ENCODE peak calls at places on chromosomes 12 and 14, in seven cellular contexts. X is DMS153; Y is stimulated activated CD8-positive, alpha-beta memory T cell treated with anti-CD3 and anti-CD28 coated beads, Interleukin-4, amount 100 ng/mL, for 4 hours; B is activated B cell treated with CpG ODN at 0.5 μM for 24 hours; J is HFFc6; S is cardiac fibroblast; H is MM.1S. Q is an unnamed sample.

GRCh38 chr14:89337161-89337560 is 79.9 kb downstream of the FOXN3 start:
- DNase-seq in Y (no peak), S (no peak), X (no peak), H (no peak), B (no peak), J (no peak), Q (no peak)

GRCh38 chr14:76329150-76329881 is 46.6 kb upstream of the ESRRB start:
- DNase-seq in S (no peak), Y (no peak), X (no peak), H (no peak), B (no peak), J (no peak), Q (no peak)

GRCh38 chr14:99388286-99388685 is 92.4 kb downstream of the SETD3 start:
- DNase-seq in S (no peak), B (no peak), J (no peak), X (no peak), H (no peak), Y (no peak), Q (no peak)

GRCh38 chr12:18576104-18576622 is 161.6 kb downstream of the PLCZ1 start:
- DNase-seq in H (no peak), J (peak; percentile 25), S (no peak), B (no peak), Y (no peak), X (no peak), Q (no peak)

GRCh38 chr12:32399373-32400113 is at the start of gene FGD4:
- DNase-seq in H (peak; percentile 90), Y (no peak), X (peak; percentile 82), B (peak; percentile 63), J (peak; percentile 53), S (peak; percentile 91), Q (peak; percentile 69)

GRCh38 chr14:61925732-61926445 is 163.7 kb downstream of the SNAPC1 start:
- DNase-seq in B (no peak), S (no peak), Y (no peak), H (no peak), J (peak; percentile 25), X (no peak), Q (no peak)

GRCh38 chr12:11891350-11892064 is 179.2 kb upstream of the BCL2L14 start:
- DNase-seq in B (no peak), X (no peak), J (no peak), Y (no peak), S (peak; percentile 34), H (no peak), Q (peak; percentile 71)

GRCh38 chr12:99810718-99811593 is 163.4 kb downstream of the GARIN6 start:
- DNase-seq in S (peak; percentile 37), B (no peak), H (peak; percentile 53), Y (no peak), X (peak; percentile 64), J (peak; percentile 5), Q (peak; percentile 60)

GRCh38 chr14:36996133-36996856 is 176.1 kb downstream of the SLC25A21 start:
- DNase-seq in J (peak; percentile 62), H (no peak), X (no peak), Y (no peak), B (no peak), S (no peak), Q (no peak)

GRCh38 chr14:99037777-99038176 is 234.2 kb downstream of the BCL11B start:
- DNase-seq in B (no peak), X (no peak), S (no peak), J (no peak), H (no peak), Y (no peak), Q (peak; percentile 31)

GRCh38 chr12:118035194-118036041 is 18.9 kb downstream of the RFC5 start:
- DNase-seq in B (no peak), S (peak; percentile 18), H (peak; percentile 13), J (no peak), X (peak; percentile 51), Y (no peak), Q (peak; percentile 25)

GRCh38 chr14:29227631-29228030 is 461.0 kb downstream of the FOXG1 start:
- DNase-seq in S (peak; percentile 49), X (no peak), H (no peak), B (no peak), J (peak; percentile 46), Y (no peak), Q (no peak)

GRCh38 chr14:54566410-54567223 is at the start of gene SAMD4A:
- DNase-seq in X (no peak), B (peak; percentile 63), H (peak; percentile 76), Y (no peak), S (peak; percentile 95), J (peak; percentile 82), Q (peak; percentile 76)

GRCh38 chr12:109927622-109928021 is 27.5 kb downstream of the TCHP start:
- DNase-seq in Y (no peak), H (no peak), X (no peak), S (peak; percentile 59), J (peak; percentile 23), B (no peak), Q (peak; percentile 47)

GRCh38 chr14:71048393-71048792 is 141.1 kb downstream of the PCNX1 start:
- DNase-seq in H (no peak), Y (no peak), J (no peak), B (no peak), S (no peak), X (no peak), Q (no peak)

GRCh38 chr14:34322940-34323418 is 139.1 kb downstream of the SPTSSA start:
- DNase-seq in Y (peak; percentile 27), S (peak; percentile 61), H (peak; percentile 32), J (peak; percentile 38), X (peak; percentile 9), B (peak; percentile 37), Q (peak; percentile 67)

GRCh38 chr14:89137514-89138163 is 279.4 kb downstream of the FOXN3 start:
- DNase-seq in H (no peak), S (peak; percentile 92), Y (no peak), J (peak; percentile 97), X (no peak), B (no peak), Q (no peak)

GRCh38 chr12:82449179-82449578 is 90.8 kb downstream of the METTL25 start:
- DNase-seq in S (no peak), B (no peak), X (no peak), Y (no peak), J (no peak), H (no peak), Q (no peak)

GRCh38 chr14:54177861-54178591 is 218.8 kb upstream of the CDKN3 start:
- DNase-seq in H (no peak), X (no peak), Y (no peak), B (no peak), J (no peak), S (no peak), Q (no peak)

GRCh38 chr12:77855548-77855947 is 24.9 kb downstream of the NAV3 start:
- DNase-seq in B (no peak), H (no peak), S (no peak), Y (no peak), J (no peak), X (no peak), Q (no peak)

GRCh38 chr14:60101801-60102200 is 10.1 kb downstream of the PCNX4 start:
- DNase-seq in X (no peak), S (no peak), J (no peak), B (no peak), H (no peak), Y (no peak), Q (no peak)

GRCh38 chr14:31142455-31143087 is 65.0 kb downstream of the HECTD1 start:
- DNase-seq in S (no peak), X (no peak), B (no peak), H (no peak), Y (no peak), J (no peak), Q (no peak)

GRCh38 chr12:100566887-100567637 is 6.4 kb upstream of the GAS2L3 start:
- DNase-seq in Y (no peak), X (no peak), J (no peak), B (no peak), S (peak; percentile 20), H (peak; percentile 58), Q (no peak)

GRCh38 chr14:55370883-55371455 is 40.7 kb downstream of the ATG14 start:
- DNase-seq in X (no peak), J (no peak), S (no peak), Y (no peak), B (no peak), H (no peak), Q (no peak)

GRCh38 chr14:79009286-79009685 is 839.1 kb downstream of the NRXN3 start:
- DNase-seq in J (no peak), X (no peak), Y (no peak), S (no peak), B (no peak), H (no peak), Q (no peak)

GRCh38 chr12:120417917-120418316 is 20.0 kb upstream of the COX6A1 start:
- DNase-seq in X (no peak), Y (no peak), H (no peak), B (no peak), S (no peak), J (no peak), Q (no peak)

GRCh38 chr12:32558941-32559340 is 120.2 kb upstream of the DNM1L start:
- DNase-seq in X (no peak), B (no peak), H (peak; percentile 87), Y (no peak), S (peak; percentile 62), J (peak; percentile 63), Q (peak; percentile 87)

GRCh38 chr12:119417440-119417839 is 82.9 kb downstream of the CCDC60 start:
- DNase-seq in B (no peak), H (no peak), S (no peak), X (peak; percentile 87), Y (no peak), J (no peak), Q (no peak)

GRCh38 chr14:22500525-22500924 is 88.5 kb downstream of the DAD1 start:
- DNase-seq in J (no peak), B (no peak), X (no peak), S (no peak), H (no peak), Y (no peak), Q (no peak)

GRCh38 chr12:6056406-6057211 is 67.9 kb downstream of the VWF start:
- DNase-seq in Y (no peak), H (no peak), B (no peak), S (no peak), X (no peak), J (no peak), Q (peak; percentile 43)

GRCh38 chr12:121811434-121812319 is 7.9 kb downstream of the SETD1B start:
- DNase-seq in H (peak; percentile 24), B (peak; percentile 81), Y (no peak), J (peak; percentile 51), S (peak; percentile 79), X (no peak), Q (peak; percentile 73)

GRCh38 chr14:51283402-51283825 is 43.4 kb downstream of the TMX1 start:
- DNase-seq in J (peak; percentile 86), H (peak; percentile 37), B (no peak), X (peak; percentile 80), Y (no peak), S (peak; percentile 94), Q (peak; percentile 43)

GRCh38 chr12:28033538-28033915 is 61.0 kb upstream of the PTHLH start:
- DNase-seq in X (no peak), B (no peak), H (no peak), Y (no peak), J (peak; percentile 32), S (no peak), Q (no peak)

GRCh38 chr14:23056257-23056955 is 914 bp downstream of the CDH24 start:
- DNase-seq in S (peak; percentile 67), B (peak; percentile 64), Y (no peak), J (peak; percentile 53), H (peak; percentile 64), X (no peak), Q (peak; percentile 86)

GRCh38 chr12:51087818-51088217 is 4.4 kb upstream of the CSRNP2 start:
- DNase-seq in Y (no peak), S (no peak), J (no peak), H (no peak), X (no peak), B (no peak), Q (no peak)

GRCh38 chr14:68789798-68790655 is 2.8 kb downstream of the ZFP36L1 start:
- DNase-seq in B (no peak), Y (no peak), H (no peak), S (peak; percentile 61), J (no peak), X (no peak), Q (no peak)

GRCh38 chr12:124383028-124383427 is 88.1 kb downstream of the RFLNA start:
- DNase-seq in H (no peak), S (no peak), X (no peak), Y (no peak), J (no peak), B (no peak), Q (no peak)

GRCh38 chr14:90056821-90057220 is 5.0 kb upstream of the KCNK13 start:
- DNase-seq in J (no peak), S (no peak), H (no peak), B (no peak), X (no peak), Y (no peak), Q (no peak)

Q was measured in NAMALWA.